ENCODE peak calls at places on chromosomes 16 and 17, in nine cellular contexts. K, U, F, X, D, M, N, V and C are unnamed samples.
A peak's percentile ranks its signal among the peaks of the same experiment; 100 is the strongest.

GRCh38 chr16:22092143-22092933 is at the start of gene VWA3A:
- DNase-seq in K (no peak), U (peak; percentile 66), F (peak; percentile 58), X (peak; percentile 64), D (no peak), M (no peak), N (no peak), V (no peak), C (no peak)

GRCh38 chr16:65315004-65315398 is 193.1 kb upstream of the CDH11 start:
- DNase-seq in K (no peak), U (peak; percentile 66), F (no peak), X (no peak), D (no peak), M (no peak), N (no peak), V (no peak), C (peak; percentile 28)

GRCh38 chr16:65497571-65497970 is 375.7 kb upstream of the CDH11 start:
- DNase-seq in K (no peak), U (no peak), F (no peak), X (peak; percentile 33), D (peak; percentile 12), M (no peak), N (no peak), V (no peak), C (no peak)

GRCh38 chr17:45428050-45428953 is 4.4 kb downstream of the ARHGAP27 start:
- DNase-seq in K (peak; percentile 68), U (peak; percentile 67), F (no peak), X (peak; percentile 42), D (no peak), M (peak; percentile 75), N (peak; percentile 84), V (peak; percentile 77), C (no peak)

GRCh38 chr16:50680907-50681885 is at the start of gene SNX20:
- DNase-seq in K (peak; percentile 33), U (no peak), F (no peak), X (no peak), D (no peak), M (peak; percentile 79), N (peak; percentile 66), V (no peak), C (peak; percentile 45)

GRCh38 chr16:81214745-81215166 is 23.7 kb upstream of the BCO1 start:
- DNase-seq in K (no peak), U (peak; percentile 48), F (no peak), X (peak; percentile 15), D (no peak), M (no peak), N (no peak), V (no peak), C (no peak)

GRCh38 chr17:14205992-14206461 is 30.6 kb downstream of the CDRT15 start:
- DNase-seq in K (peak; percentile 44), U (no peak), F (no peak), X (no peak), D (no peak), M (no peak), N (peak; percentile 65), V (peak; percentile 96), C (peak; percentile 94)

GRCh38 chr17:51322390-51323029 is 62.2 kb downstream of the UTP18 start:
- DNase-seq in K (no peak), U (peak; percentile 51), F (no peak), X (peak; percentile 7), D (peak; percentile 59), M (no peak), N (no peak), V (peak; percentile 32), C (no peak)

GRCh38 chr17:65231662-65232335 is 94.6 kb downstream of the RGS9 start:
- DNase-seq in K (no peak), U (peak; percentile 83), F (peak; percentile 84), X (peak; percentile 88), D (peak; percentile 37), M (peak; percentile 23), N (peak; percentile 55), V (peak; percentile 43), C (peak; percentile 46)

GRCh38 chr16:88436796-88437195 is 16.3 kb upstream of the ZFPM1 start:
- DNase-seq in K (no peak), U (no peak), F (no peak), X (no peak), D (no peak), M (no peak), N (no peak), V (no peak), C (no peak)

GRCh38 chr17:82003411-82004381 is 19.0 kb downstream of the CENPX start:
- DNase-seq in K (no peak), U (peak; percentile 96), F (peak; percentile 92), X (peak; percentile 95), D (no peak), M (no peak), N (peak; percentile 70), V (peak; percentile 14), C (peak; percentile 44)

GRCh38 chr17:74490716-74491115 is 24.3 kb downstream of the CD300A start:
- DNase-seq in K (no peak), U (no peak), F (no peak), X (no peak), D (no peak), M (no peak), N (no peak), V (no peak), C (no peak)

GRCh38 chr17:17855334-17855725 is 18.5 kb upstream of the SREBF1 start:
- DNase-seq in K (no peak), U (no peak), F (no peak), X (no peak), D (no peak), M (no peak), N (no peak), V (no peak), C (no peak)

GRCh38 chr17:41049110-41049509 is 2.0 kb upstream of the KRTAP2-1 start:
- DNase-seq in K (no peak), U (no peak), F (no peak), X (peak; percentile 84), D (no peak), M (no peak), N (no peak), V (no peak), C (no peak)